ENCODE peak calls at places on chromosomes 5 and 9, in nine cellular contexts. O is GM06990; F is esophagus squamous epithelium; D is RWPE1; A is A549; P is Peyer's patch; L is CD8-positive, alpha-beta T cell; G is cardiac muscle cell; S is pancreas. K is an unnamed sample.

GRCh38 chr9:135552021-135552697 is 6.2 kb downstream of the OBP2A start:
- DNase-seq in D (no peak), A (no peak), L (no peak), O (no peak), P (peak; percentile 31), F (no peak), G (no peak), S (no peak), K (no peak)

GRCh38 chr5:8209500-8209899 is 340.6 kb downstream of the MTRR start:
- DNase-seq in O (no peak), P (no peak), F (no peak), D (no peak), A (no peak), L (no peak), S (no peak), G (no peak), K (no peak)

GRCh38 chr9:117387422-117387821 is 27.4 kb downstream of the ASTN2 start:
- DNase-seq in F (no peak), D (no peak), A (no peak), G (no peak), O (no peak), L (no peak), P (no peak), S (no peak), K (no peak)

GRCh38 chr5:6827815-6828214 is 114.6 kb downstream of the TENT4A start:
- DNase-seq in D (no peak), L (no peak), P (peak; percentile 50), F (no peak), O (no peak), S (no peak), G (peak; percentile 18), A (no peak), K (no peak)

GRCh38 chr5:111259636-111260035 is 35.5 kb downstream of the CAMK4 start:
- DNase-seq in S (no peak), L (no peak), F (no peak), A (no peak), P (no peak), G (no peak), O (no peak), D (peak; percentile 16), K (no peak)

GRCh38 chr5:65721050-65721774 is 697 bp downstream of the SGTB start:
- DNase-seq in G (peak; percentile 64), F (no peak), S (peak; percentile 37), D (peak; percentile 67), P (peak; percentile 63), O (peak; percentile 32), L (no peak), A (peak; percentile 46), K (peak; percentile 29)

GRCh38 chr9:106203832-106204516 is 509.6 kb downstream of the TMEM38B start:
- DNase-seq in F (no peak), O (no peak), G (no peak), S (no peak), P (no peak), A (no peak), L (no peak), D (no peak), K (no peak)

GRCh38 chr5:36610629-36611028 is 4.2 kb downstream of the SLC1A3 start:
- DNase-seq in S (no peak), P (no peak), A (no peak), F (no peak), O (no peak), G (no peak), L (no peak), D (no peak), K (no peak)

GRCh38 chr5:35369965-35370790 is 139.9 kb upstream of the PRLR start:
- DNase-seq in A (no peak), G (no peak), S (no peak), L (no peak), D (no peak), F (no peak), P (no peak), O (no peak), K (no peak)

DNA sequence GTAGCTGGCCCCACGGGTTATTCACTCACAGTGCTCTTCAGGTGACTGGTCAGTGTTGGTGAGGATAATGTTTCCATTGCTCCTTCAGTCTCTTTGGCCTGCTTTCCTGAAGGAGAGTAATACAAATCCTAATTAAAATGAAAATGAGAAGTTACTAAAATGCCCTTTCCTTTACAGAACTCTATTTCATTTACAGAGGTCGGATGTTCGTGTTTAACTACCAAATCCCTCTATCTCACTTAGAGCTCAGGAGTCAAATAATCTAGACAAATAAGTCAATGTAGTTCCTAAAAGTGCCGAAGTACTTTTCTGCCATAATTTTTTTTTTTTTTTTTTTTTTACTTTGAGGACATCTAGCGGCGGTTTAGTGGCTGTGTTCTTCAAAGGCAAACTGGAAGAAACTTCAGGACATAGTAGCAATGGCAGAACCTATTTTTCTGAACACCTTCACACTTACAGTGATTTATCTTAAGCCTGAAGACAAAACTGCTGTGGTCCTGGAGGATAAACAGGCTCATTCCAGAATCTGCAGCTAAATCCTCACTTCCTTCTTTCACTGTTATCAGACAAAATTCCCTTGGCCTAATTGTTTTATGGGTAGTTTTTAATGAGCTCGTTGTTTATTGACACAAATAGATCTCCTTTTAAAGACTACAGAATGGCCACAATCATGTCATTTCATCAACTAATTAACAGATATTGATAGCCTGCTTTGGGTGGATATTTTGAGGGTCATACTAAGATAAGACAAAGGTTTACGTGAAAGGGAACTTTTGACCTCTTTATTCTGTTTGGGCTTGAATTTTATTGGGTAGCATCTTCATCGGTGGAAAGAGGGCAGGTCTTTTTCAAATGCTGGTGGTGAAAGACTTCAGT is 207.6 kb upstream of the DMRTA1 start:
- DNase-seq in A (peak; percentile 74), L (no peak), D (peak; percentile 33), G (peak; percentile 54), O (no peak), P (no peak), S (no peak), F (no peak), K (no peak)
- TF ChIP-seq CTCF in A (peak; percentile 73), L (no peak), D (peak; percentile 74), G (peak; percentile 69), O (peak; percentile 50), P (peak; percentile 36), S (no peak), F (peak; percentile 14), K (peak; percentile 68)

DNA sequence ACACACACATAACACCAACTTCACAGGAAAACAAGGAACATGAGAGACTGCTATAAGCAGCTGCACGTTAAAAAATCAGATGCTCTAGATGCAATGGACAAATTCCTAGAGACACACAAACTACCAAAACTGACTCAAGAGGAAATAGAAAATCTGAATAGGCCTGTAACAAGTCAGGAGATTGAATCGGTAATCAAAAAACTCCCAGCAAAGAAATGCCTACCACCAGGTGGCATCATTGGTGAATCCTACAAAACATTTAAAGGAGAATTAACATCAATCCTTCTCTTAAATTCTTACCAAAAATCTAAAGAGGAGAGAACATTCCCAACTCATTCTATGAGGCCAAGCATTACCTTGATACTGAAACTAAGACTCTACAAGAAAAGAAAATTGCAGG is 54.9 kb downstream of the NDST1 start:
- DNase-seq in F (no peak), O (no peak), A (peak; percentile 74), S (no peak), P (peak; percentile 74), G (peak; percentile 48), D (peak; percentile 64), L (no peak), K (peak; percentile 24)
- TF ChIP-seq CTCF in F (peak; percentile 51), O (peak; percentile 50), A (peak; percentile 56), S (peak; percentile 12), P (peak; percentile 82), G (peak; percentile 54), D (peak; percentile 81), L (peak; percentile 20), K (peak; percentile 71)

DNA sequence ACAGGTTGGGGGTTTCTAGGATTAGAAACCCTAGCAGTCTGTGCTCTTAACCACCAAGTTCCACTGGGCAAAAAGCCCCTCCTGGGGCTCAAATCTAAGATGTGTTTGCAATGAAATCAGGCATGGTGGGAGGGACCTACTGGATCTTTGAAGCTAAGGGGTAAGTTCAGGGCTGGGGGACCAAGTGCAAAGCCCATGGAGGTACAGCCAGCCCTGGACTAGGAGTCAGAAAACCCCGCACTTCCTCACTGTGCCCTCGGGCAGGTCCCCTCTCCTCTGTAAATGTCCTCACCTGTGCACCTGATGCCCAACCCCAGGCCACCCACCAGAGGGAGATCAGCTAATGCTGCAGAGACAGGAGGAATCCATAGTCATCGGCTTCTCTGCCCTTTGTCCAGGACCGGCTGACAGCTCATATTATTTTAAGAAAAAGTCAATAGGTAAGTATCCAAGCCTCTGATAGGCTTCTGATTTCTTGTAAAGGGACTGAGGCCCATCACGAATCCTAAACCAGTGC is 138.3 kb downstream of the PAX5 start:
- DNase-seq in D (no peak), P (no peak), F (no peak), S (no peak), A (no peak), G (no peak), O (no peak), L (no peak), K (no peak)
- TF ChIP-seq CTCF in D (no peak), P (no peak), F (no peak), S (no peak), A (no peak), G (no peak), O (no peak), L (no peak), K (no peak)

GRCh38 chr9:84297162-84297821 is 43.3 kb downstream of the SLC28A3 start:
- DNase-seq in A (no peak), L (no peak), O (no peak), D (no peak), P (no peak), F (no peak), S (no peak), G (no peak), K (no peak)

GRCh38 chr9:84304166-84304565 is 36.4 kb downstream of the SLC28A3 start:
- DNase-seq in G (no peak), O (no peak), S (no peak), P (no peak), D (no peak), A (no peak), F (no peak), L (no peak), K (no peak)

GRCh38 chr9:84301851-84302250 is 38.7 kb downstream of the SLC28A3 start:
- DNase-seq in S (no peak), A (no peak), P (no peak), L (no peak), F (no peak), D (peak; percentile 53), O (no peak), G (no peak), K (no peak)

GRCh38 chr9:84303061-84303460 is 37.5 kb downstream of the SLC28A3 start:
- DNase-seq in S (no peak), F (no peak), G (no peak), P (no peak), A (no peak), O (no peak), D (no peak), L (no peak), K (no peak)

GRCh38 chr9:84300271-84300670 is 40.3 kb downstream of the SLC28A3 start:
- DNase-seq in P (no peak), A (no peak), S (no peak), F (no peak), L (no peak), O (no peak), D (peak; percentile 78), G (no peak), K (no peak)
- TF ChIP-seq CTCF in P (no peak), A (no peak), S (no peak), F (no peak), L (no peak), O (no peak), D (no peak), G (no peak), K (no peak)